ENCODE peak calls at places on chromosomes 4 and X, in five cellular contexts. E is mammary epithelial cell, Z is GM23248, B is fibroblast of lung, G is K562. A is an unnamed sample.

GRCh38 chr4:30720021-30720655 is at the start of gene PCDH7:
- DNase-seq in Z (peak; percentile 71), G (no peak), B (peak; percentile 83), E (peak; percentile 74), A (peak; percentile 79)

GRCh38 chrX:45850197-45850774 is 649.6 kb upstream of the DIPK2B start:
- DNase-seq in Z (peak; percentile 27), G (no peak), E (peak; percentile 46), B (peak; percentile 35), A (peak; percentile 18)

GRCh38 chr4:70158576-70158975 is 4.5 kb downstream of the PRR27 start:
- DNase-seq in Z (no peak), B (no peak), G (no peak), E (no peak), A (no peak)

GRCh38 chr4:182222766-182223165 is 20.4 kb upstream of the TENM3 start:
- DNase-seq in Z (no peak), B (no peak), E (no peak), G (no peak), A (no peak)

GRCh38 chr4:38455092-38455855 is 208.7 kb upstream of the KLF3 start:
- DNase-seq in E (no peak), G (no peak), B (no peak), Z (no peak), A (no peak)

GRCh38 chr4:76866641-76867040 is 31.3 kb downstream of the SOWAHB start:
- DNase-seq in G (no peak), B (peak; percentile 12), Z (no peak), E (no peak), A (no peak)

GRCh38 chr4:76301068-76301774 is 5.3 kb upstream of the STBD1 start:
- DNase-seq in E (peak; percentile 95), Z (peak; percentile 87), B (peak; percentile 91), G (peak; percentile 72), A (peak; percentile 90)

GRCh38 chr4:8727546-8728510 is 135.3 kb downstream of the CPZ start:
- DNase-seq in E (no peak), G (no peak), Z (no peak), B (no peak), A (no peak)

GRCh38 chrX:10172867-10173266 is 16.1 kb downstream of the CLCN4 start:
- DNase-seq in B (peak; percentile 15), G (no peak), E (no peak), Z (peak; percentile 7), A (no peak)

GRCh38 chr4:57114973-57115372 is 4.8 kb upstream of the IGFBP7 start:
- DNase-seq in B (peak; percentile 96), E (no peak), G (no peak), Z (peak; percentile 73), A (peak; percentile 94)

GRCh38 chr4:95108883-95109421 is 351.2 kb downstream of the BMPR1B start:
- DNase-seq in Z (peak; percentile 1), G (no peak), B (peak; percentile 74), E (no peak), A (peak; percentile 60)

DNA sequence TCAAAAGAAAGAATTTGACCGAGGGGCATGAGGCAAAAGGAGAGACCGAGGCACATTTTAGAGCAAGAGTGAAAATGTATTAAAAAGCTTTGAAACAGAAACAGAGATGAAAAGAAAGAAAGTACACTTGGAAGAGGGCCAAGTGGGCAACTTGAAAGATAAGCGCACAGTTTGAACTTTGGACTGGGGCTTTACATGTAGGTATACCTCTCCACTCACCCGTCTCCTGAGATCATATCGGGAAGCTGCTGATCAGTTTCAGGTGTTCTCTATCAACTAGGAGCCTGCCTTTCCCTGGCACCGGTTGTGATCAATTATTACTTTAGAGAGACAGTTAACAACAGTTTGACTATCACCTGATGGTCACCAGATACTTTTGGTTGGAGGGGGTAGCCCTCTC is 2666.5 kb downstream of the ARAP2 start:
- DNase-seq in B (no peak), Z (no peak), E (no peak), G (no peak), A (no peak)
- H3K9me3 ChIP-seq in B (no peaks in the 10 kb centered on the region), Z (no peaks in the 10 kb centered on the region), E (peaks cover 22% of the 10 kb centered on the region), G (no peaks in the 10 kb centered on the region), A (no peaks in the 10 kb centered on the region)

DNA sequence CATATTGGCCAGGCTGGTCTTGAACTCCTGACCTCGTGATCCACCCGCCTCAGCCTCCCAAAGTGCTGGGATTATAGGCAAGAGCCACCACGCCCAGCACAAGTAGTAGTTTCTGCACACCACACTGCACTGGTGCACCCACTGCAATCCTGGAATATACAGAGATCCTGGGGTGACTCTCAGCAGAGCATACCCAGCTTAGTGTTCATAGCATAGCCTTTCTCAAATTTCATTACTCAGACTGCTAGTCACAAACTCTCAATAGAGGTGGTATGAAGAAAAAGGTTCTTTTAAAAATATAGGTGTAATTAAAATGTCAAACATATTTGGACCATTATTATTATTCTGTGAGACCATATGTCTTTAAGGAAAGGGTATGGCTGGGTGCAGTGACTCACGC is 6.2 kb upstream of the ARHGAP10 start:
- DNase-seq in G (no peak), B (peak; percentile 29), Z (peak; percentile 49), E (peak; percentile 64), A (no peak)
- H2AFZ ChIP-seq in G (no peak overlapping the region), B (no peak overlapping the region), Z (no peak overlapping the region), E (no peak overlapping the region), A (no peak overlapping the region)

GRCh38 chr4:109301691-109302365 is 630 bp downstream of the COL25A1 start:
- DNase-seq in G (no peak), E (no peak), Z (peak; percentile 11), B (no peak), A (no peak)
- TF ChIP-seq EZH2 in G (no peak), E (no peak), Z (peak; percentile 89), B (peak; percentile 89), A (peak; percentile 57)

DNA sequence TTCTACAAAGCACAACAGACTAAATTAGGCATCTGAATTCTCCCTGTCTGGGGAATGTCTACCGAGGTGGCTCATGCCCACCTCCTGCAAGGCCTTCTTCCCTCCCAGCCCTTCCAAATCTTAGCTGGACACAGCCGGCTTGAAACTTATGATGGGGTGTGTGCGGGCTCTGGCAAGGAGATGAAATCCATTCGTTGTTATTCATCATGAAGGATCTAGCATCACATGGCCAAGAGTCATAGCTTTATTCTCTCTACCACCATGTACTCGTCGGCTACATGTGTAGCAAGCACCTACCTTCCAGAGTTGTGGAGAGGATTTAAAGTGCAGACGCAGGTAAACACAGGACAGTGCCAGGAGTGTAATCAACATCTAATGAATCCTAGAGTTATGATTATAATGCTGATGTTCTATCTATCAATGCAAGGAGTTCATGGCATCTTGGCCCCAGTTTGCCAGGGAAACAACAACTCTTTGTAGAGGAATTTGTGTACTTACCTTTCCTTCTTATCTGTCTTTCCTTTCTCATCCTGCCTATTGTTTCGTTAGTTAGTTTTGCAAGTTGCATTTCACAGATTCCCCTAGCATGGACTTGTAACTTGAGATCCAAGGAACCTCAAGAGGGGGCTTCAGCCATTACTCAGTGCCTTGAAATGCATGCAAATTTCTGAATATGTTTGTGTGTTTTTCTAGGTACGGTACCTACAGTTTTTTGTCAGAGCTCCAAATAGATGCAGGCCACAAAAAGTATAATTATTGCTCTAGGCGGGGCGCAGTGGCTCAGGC is 203.8 kb downstream of the LDB2 start:
- DNase-seq in Z (no peak), B (no peak), G (no peak), E (no peak), A (no peak)
- H3K9me3 ChIP-seq in Z (no peaks in the 10 kb centered on the region), B (no peaks in the 10 kb centered on the region), G (no peaks in the 10 kb centered on the region), E (peaks cover 5% of the 10 kb centered on the region), A (no peaks in the 10 kb centered on the region)

DNA sequence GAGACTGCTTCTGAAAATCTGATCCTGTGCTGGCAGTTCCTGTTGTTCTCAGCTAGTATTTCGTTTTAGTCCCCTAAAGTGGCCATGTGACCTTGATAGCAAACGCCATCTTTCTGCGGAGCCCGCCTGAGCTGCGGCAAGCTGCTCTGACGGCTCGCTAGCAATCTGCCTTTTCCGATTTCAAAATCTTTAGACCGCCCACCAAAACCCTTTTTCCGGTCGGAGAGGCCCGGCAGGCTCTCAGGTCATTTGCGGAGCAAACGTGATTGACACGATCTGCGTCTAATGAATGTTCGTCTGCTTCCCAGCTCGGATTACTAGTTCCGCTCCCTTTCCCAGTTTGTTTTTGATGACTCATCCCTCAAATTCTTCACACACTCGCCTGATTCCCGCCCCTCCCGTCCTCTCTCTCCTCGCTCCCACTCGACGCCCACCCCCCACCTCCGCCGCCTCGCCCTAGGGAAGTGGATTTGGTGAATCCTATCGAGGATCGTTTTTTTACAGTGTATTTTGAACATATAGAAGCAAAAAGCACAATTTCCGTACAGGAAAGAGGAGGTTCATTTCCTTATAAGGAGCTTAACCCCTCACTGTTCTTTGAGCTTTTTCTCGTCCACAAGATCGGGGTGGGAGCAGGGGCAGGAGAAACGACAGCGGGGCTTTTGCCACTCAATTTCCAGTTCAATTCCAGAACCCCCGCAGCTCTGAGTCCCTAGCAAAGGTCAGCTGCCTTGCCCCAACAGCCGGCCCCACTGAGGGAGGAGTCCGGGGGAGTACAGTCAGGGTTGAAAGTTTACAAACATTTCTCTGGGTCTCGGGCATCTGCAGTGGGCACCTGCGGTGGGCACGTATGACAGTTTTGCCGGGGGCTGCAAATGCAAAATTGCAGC is 37.5 kb downstream of the NLGN3 start:
- DNase-seq in B (peak; percentile 97), Z (peak; percentile 95), G (peak; percentile 71), E (peak; percentile 92), A (peak; percentile 96)
- H2AFZ ChIP-seq in B (peak overlapping the region; percentile 36), Z (peak overlapping the region; percentile 94), G (peak overlapping the region; percentile 84), E (peak overlapping the region; percentile 77), A (peak overlapping the region; percentile 73)

GRCh38 chr4:168835880-168836454 is 174.1 kb downstream of the CBR4 start:
- DNase-seq in B (no peak), G (no peak), Z (no peak), E (no peak), A (no peak)

GRCh38 chr4:168831585-168831918 is 178.5 kb downstream of the CBR4 start:
- DNase-seq in G (no peak), B (no peak), E (no peak), Z (peak; percentile 17), A (no peak)

GRCh38 chr4:168831919-168832745 is 177.9 kb downstream of the CBR4 start:
- DNase-seq in B (peak; percentile 81), E (peak; percentile 86), G (peak; percentile 75), Z (peak; percentile 91), A (peak; percentile 61)

GRCh38 chr4:168830777-168831512 is 179.1 kb downstream of the CBR4 start:
- DNase-seq in E (no peak), Z (peak; percentile 53), B (peak; percentile 50), G (no peak), A (no peak)

GRCh38 chr4:168832746-168833575 is 177.1 kb downstream of the CBR4 start:
- DNase-seq in G (no peak), B (peak; percentile 46), Z (peak; percentile 71), E (peak; percentile 69), A (no peak)
- TF ChIP-seq EZH2 in G (no peak), B (no peak), Z (no peak), E (no peak), A (no peak)

GRCh38 chr4:21411086-21411485 is 537.5 kb downstream of the KCNIP4 start:
- DNase-seq in G (no peak), B (no peak), Z (no peak), E (no peak), A (no peak)
- H3K9me3 ChIP-seq in G (no peaks in the 10 kb centered on the region), B (no peaks in the 10 kb centered on the region), Z (no peaks in the 10 kb centered on the region), E (no peaks in the 10 kb centered on the region), A (no peaks in the 10 kb centered on the region)